ENCODE peak calls at places on chromosomes 16 and 17, in eight cellular contexts. I is tibial nerve, A is A549, L is stomach, M is sigmoid colon, P is ovary, E is HepG2, S is SK-N-SH. J is an unnamed sample. For H3K4me1, the result is how much of the 10 kb centered on the place peaks cover.

GRCh38 chr16:80526418-80527061 is 14.3 kb upstream of the DYNLRB2 start:
- DNase-seq in I (peak), A (no peak), L (peak), M (no peak), P (peak), E (peak), S (peak), J (peak)

GRCh38 chr16:65336169-65336568 is 214.3 kb upstream of the CDH11 start:
- DNase-seq in I (no peak), A (no peak), L (no peak), M (no peak), P (no peak), E (no peak), S (no peak), J (no peak)

GRCh38 chr16:16064874-16065384 is 115.5 kb downstream of the ABCC1 start:
- DNase-seq in I (no peak), A (no peak), L (no peak), M (no peak), P (no peak), E (no peak), S (no peak), J (no peak)

GRCh38 chr17:11389583-11389982 is 148.6 kb downstream of the SHISA6 start:
- DNase-seq in I (no peak), A (no peak), L (no peak), M (no peak), P (no peak), E (no peak), S (no peak), J (no peak)

GRCh38 chr16:89422527-89422904 is 67.8 kb downstream of the ANKRD11 start:
- DNase-seq in I (no peak), A (no peak), L (no peak), M (no peak), P (no peak), E (no peak), S (no peak), J (no peak)

GRCh38 chr16:19765860-19766553 is 47.9 kb downstream of the IQCK start:
- DNase-seq in I (peak), A (no peak), L (peak), M (peak), P (no peak), E (no peak), S (no peak), J (peak)

GRCh38 chr17:45940826-45941225 is 46.5 kb downstream of the MAPT start:
- DNase-seq in I (peak), A (no peak), L (peak), M (peak), P (no peak), E (no peak), S (no peak), J (peak)

GRCh38 chr16:2194166-2194834 is 2.1 kb downstream of the CASKIN1 start:
- DNase-seq in I (no peak), A (peak), L (no peak), M (no peak), P (no peak), E (no peak), S (no peak), J (no peak)

GRCh38 chr16:74094962-74095361 is 201.7 kb upstream of the PSMD7 start:
- DNase-seq in I (no peak), A (no peak), L (no peak), M (no peak), P (no peak), E (no peak), S (no peak), J (no peak)

GRCh38 chr17:14091367-14091766 is 22.1 kb downstream of the COX10 start:
- DNase-seq in I (no peak), A (no peak), L (no peak), M (no peak), P (no peak), E (no peak), S (no peak), J (no peak)

GRCh38 chr16:66741131-66741900 is 10.1 kb downstream of the DYNC1LI2 start:
- DNase-seq in I (peak), A (peak), L (peak), M (peak), P (peak), E (peak), S (peak), J (peak)

GRCh38 chr16:10514369-10515055 is 65.9 kb downstream of the EMP2 start:
- DNase-seq in I (peak), A (peak), L (peak), M (peak), P (no peak), E (peak), S (peak), J (peak)

GRCh38 chr16:74608944-74609343 is 2.0 kb upstream of the GLG1 start:
- DNase-seq in I (no peak), A (no peak), L (no peak), M (no peak), P (no peak), E (no peak), S (no peak), J (no peak)

GRCh38 chr16:367333-367903 is 2.9 kb downstream of the MRPL28 start:
- DNase-seq in I (no peak), A (no peak), L (no peak), M (no peak), P (no peak), E (no peak), S (no peak), J (no peak)

GRCh38 chr16:59849716-59850115 is 1115.6 kb upstream of the GOT2 start:
- DNase-seq in I (no peak), A (no peak), L (no peak), M (no peak), P (no peak), E (no peak), S (no peak), J (no peak)

GRCh38 chr17:61251939-61252865 is 147.4 kb upstream of the TBX2 start:
- DNase-seq in I (peak), A (no peak), L (peak), M (peak), P (peak), E (no peak), S (peak), J (peak)

GRCh38 chr16:48311242-48311641 is 63.9 kb upstream of the ABCC11 start:
- DNase-seq in I (no peak), A (no peak), L (no peak), M (no peak), P (no peak), E (no peak), S (no peak), J (no peak)

GRCh38 chr16:19338335-19338734 is 52.8 kb downstream of the CLEC19A start:
- DNase-seq in I (no peak), A (peak), L (no peak), M (no peak), P (no peak), E (no peak), S (no peak), J (no peak)

GRCh38 chr17:59827721-59828477 is 64.8 kb downstream of the TUBD1 start:
- DNase-seq in I (no peak), A (no peak), L (no peak), M (no peak), P (no peak), E (no peak), S (peak), J (no peak)

GRCh38 chr16:8194795-8195194 is 395.5 kb downstream of the TMEM114 start:
- DNase-seq in I (no peak), A (no peak), L (no peak), M (no peak), P (no peak), E (no peak), S (peak), J (no peak)

GRCh38 chr17:27318228-27318627 is 24.3 kb downstream of the WSB1 start:
- DNase-seq in I (no peak), A (no peak), L (no peak), M (peak), P (no peak), E (no peak), S (no peak), J (no peak)

GRCh38 chr17:70622382-70623260 is 453.3 kb downstream of the KCNJ2 start:
- DNase-seq in I (no peak), A (peak), L (peak), M (peak), P (no peak), E (no peak), S (peak), J (peak)

GRCh38 chr17:74417178-74418045 is 14.5 kb upstream of the GPRC5C start:
- DNase-seq in I (no peak), A (peak), L (peak), M (no peak), P (no peak), E (peak), S (no peak), J (peak)

GRCh38 chr16:68972720-68973119 is 129.4 kb downstream of the TANGO6 start:
- DNase-seq in I (no peak), A (peak), L (no peak), M (no peak), P (no peak), E (no peak), S (peak), J (peak)
- TF ChIP-seq CTCF in I (no peak), A (peak), L (no peak), M (no peak), P (no peak), E (peak), S (peak), J (peak)

GRCh38 chr17:29615492-29616299 is 7.0 kb downstream of the CORO6 start:
- DNase-seq in I (peak), A (peak), L (peak), M (peak), P (peak), E (peak), S (peak), J (peak)
- H3K4me1 ChIP-seq in I (under half), A (under half), L (half or more), M (under half), P (under half), E (half or more), S (under half), J (half or more)

DNA sequence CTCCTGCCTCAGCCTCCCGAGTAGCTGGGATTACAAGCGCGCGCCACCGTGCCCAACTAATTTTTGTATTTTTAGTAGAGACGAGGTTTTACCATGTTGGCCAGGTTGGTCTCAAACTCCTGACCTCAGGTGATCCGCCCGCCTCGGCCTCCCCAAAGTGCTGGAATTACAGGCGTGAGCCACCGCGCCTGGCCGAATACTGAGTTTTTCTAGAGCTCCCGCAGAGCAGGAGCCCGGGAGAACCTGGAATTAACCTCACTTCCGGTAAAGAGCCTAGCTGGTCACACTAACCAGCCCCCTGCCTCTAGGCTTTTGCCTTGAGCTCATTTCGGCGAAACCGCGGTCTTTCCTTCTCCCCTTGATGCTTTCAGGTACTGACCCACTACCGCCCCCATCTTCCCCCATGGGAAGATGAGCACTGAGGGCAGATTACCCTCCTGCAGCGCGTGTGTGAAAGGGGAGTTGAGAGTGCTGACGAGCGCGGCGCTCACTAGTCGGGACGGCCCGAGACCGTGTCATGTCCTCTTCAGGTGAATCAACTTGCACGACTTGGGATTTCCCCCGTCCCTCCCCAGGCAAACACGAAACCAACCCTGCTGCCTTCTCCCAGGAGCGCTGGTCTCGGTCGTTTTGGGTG is 743 bp upstream of the NEK8 start:
- DNase-seq in I (no peak), A (peak), L (peak), M (peak), P (peak), E (peak), S (peak), J (peak)
- TF ChIP-seq EP300 in I (no peak), A (no peak), L (no peak), M (no peak), P (no peak), E (no peak), S (no peak), J (no peak)

GRCh38 chr16:55660776-55661175 is 5.0 kb downstream of the SLC6A2 start:
- DNase-seq in I (no peak), A (no peak), L (no peak), M (no peak), P (no peak), E (no peak), S (no peak), J (no peak)
- TF ChIP-seq CTCF in I (no peak), A (no peak), L (no peak), M (no peak), P (no peak), E (peak), S (no peak), J (no peak)

GRCh38 chr16:22233050-22233405 is 26.9 kb downstream of the EEF2K start:
- DNase-seq in I (no peak), A (no peak), L (no peak), M (no peak), P (no peak), E (no peak), S (no peak), J (no peak)
- H3K4me1 ChIP-seq in I (under half), A (under half), L (under half), M (under half), P (under half), E (under half), S (under half), J (under half)

DNA sequence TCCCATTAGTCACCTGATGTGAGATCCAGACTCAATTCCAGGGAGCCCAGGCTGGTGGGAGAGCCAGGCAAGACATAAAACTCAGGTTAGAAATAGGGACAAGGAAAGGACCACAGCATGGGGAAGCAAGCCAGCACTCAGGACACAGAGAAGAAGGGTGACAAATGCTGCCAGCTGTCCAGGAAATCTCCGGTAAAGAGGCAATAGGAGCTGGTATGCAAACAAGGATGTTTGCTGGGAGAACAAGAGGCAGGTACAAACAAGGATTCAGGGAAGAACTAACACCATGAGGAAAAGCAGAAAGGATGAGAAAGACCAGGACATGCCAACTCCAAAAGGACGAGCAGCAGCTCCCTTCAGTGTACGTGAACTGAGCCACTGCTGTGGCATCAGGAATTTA is 10.2 kb upstream of the TXNDC11 start:
- DNase-seq in I (no peak), A (no peak), L (no peak), M (no peak), P (no peak), E (no peak), S (no peak), J (no peak)
- TF ChIP-seq EP300 in I (no peak), A (no peak), L (no peak), M (no peak), P (no peak), E (no peak), S (no peak), J (no peak)

GRCh38 chr16:85444879-85445778 is 168.0 kb upstream of the GSE1 start:
- DNase-seq in I (no peak), A (no peak), L (peak), M (no peak), P (no peak), E (no peak), S (peak), J (peak)
- TF ChIP-seq CTCF in I (no peak), A (no peak), L (no peak), M (no peak), P (no peak), E (peak), S (no peak), J (no peak)

DNA sequence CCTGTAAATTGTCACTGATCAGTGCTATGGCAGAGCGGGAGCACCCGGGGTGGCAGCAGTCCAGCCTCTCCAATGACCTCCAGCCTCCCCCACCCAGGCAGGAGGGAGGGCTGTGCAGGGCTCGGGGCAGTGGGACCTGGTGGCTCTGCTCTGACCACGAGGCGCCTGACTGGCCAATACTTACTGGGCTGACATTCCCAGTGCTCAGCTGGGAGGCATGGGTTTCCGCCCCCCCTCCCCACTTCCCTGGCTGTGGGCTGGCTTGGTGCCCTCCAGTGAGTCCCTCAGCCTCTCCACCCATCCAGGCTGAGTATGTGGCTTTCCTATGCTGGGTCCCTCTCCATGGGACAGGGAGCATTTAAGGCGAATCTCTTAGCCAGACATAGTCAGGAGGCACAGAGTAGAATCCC is 2.7 kb downstream of the SOCS3 start:
- DNase-seq in I (no peak), A (no peak), L (no peak), M (no peak), P (no peak), E (no peak), S (peak), J (no peak)
- H3K4me1 ChIP-seq in I (half or more), A (half or more), L (half or more), M (under half), P (under half), E (half or more), S (under half), J (half or more)

GRCh38 chr16:87963400-87963799 is 12.2 kb downstream of the BANP start:
- DNase-seq in I (no peak), A (no peak), L (no peak), M (no peak), P (no peak), E (no peak), S (no peak), J (no peak)
- TF ChIP-seq EP300 in I (peak), A (no peak), L (no peak), M (no peak), P (no peak), E (no peak), S (no peak), J (no peak)

GRCh38 chr17:81693491-81694360 is 9.4 kb upstream of the MRPL12 start:
- DNase-seq in I (no peak), A (no peak), L (no peak), M (no peak), P (no peak), E (no peak), S (no peak), J (no peak)
- TF ChIP-seq CTCF in I (no peak), A (peak), L (no peak), M (no peak), P (no peak), E (peak), S (peak), J (no peak)

J was measured in transverse colon.